ENCODE peak calls at places on chromosomes 1 and 21, in four cellular contexts. M, G, B and X are unnamed samples.

GRCh38 chr1:30043256-30043655 is 680.1 kb downstream of the MATN1 start:
- ATAC-seq in B (no peak), M (no peak), G (no peak), X (no peak)

GRCh38 chr1:16631248-16632043 is 18.1 kb upstream of the NBPF1 start:
- ATAC-seq in B (peak), M (no peak), G (no peak), X (no peak)

GRCh38 chr1:226397955-226398636 is 9.8 kb downstream of the PARP1 start:
- ATAC-seq in B (no peak), M (no peak), G (no peak), X (no peak)

GRCh38 chr1:25744140-25744581 is 55.8 kb upstream of the SELENON start:
- ATAC-seq in M (peak), G (peak), B (peak), X (peak)

GRCh38 chr1:220521755-220522154 is 6.2 kb upstream of the MARK1 start:
- ATAC-seq in M (no peak), G (no peak), B (no peak), X (no peak)

GRCh38 chr1:226181996-226182714 is 4.4 kb downstream of the ACBD3 start:
- ATAC-seq in G (peak), M (peak), B (peak), X (peak)

GRCh38 chr1:86517336-86517735 is 29.5 kb upstream of the CLCA4 start:
- ATAC-seq in M (no peak), G (no peak), B (peak), X (no peak)

GRCh38 chr1:235649722-235650163 is at the start of gene GNG4:
- ATAC-seq in M (no peak), G (no peak), B (no peak), X (peak)

GRCh38 chr1:234586304-234586703 is 23.7 kb downstream of the IRF2BP2 start:
- ATAC-seq in G (no peak), B (no peak), M (no peak), X (no peak)

GRCh38 chr21:45087022-45087823 is 12.8 kb downstream of the ADARB1 start:
- ATAC-seq in G (peak), B (no peak), M (peak), X (no peak)

GRCh38 chr1:17617787-17618557 is 78.5 kb downstream of the ARHGEF10L start:
- ATAC-seq in G (no peak), B (no peak), M (no peak), X (peak)

GRCh38 chr1:153390938-153391710 is at the start of gene S100A8:
- ATAC-seq in G (no peak), B (peak), M (no peak), X (no peak)

GRCh38 chr1:119729044-119729443 is 17.3 kb downstream of the PHGDH start:
- ATAC-seq in M (no peak), B (no peak), G (no peak), X (no peak)

GRCh38 chr1:203048555-203049051 is 22.3 kb downstream of the PPFIA4 start:
- ATAC-seq in M (peak), B (peak), G (peak), X (no peak)

GRCh38 chr1:232144696-232145230 is 485.2 kb downstream of the SIPA1L2 start:
- ATAC-seq in B (no peak), M (no peak), G (no peak), X (no peak)

GRCh38 chr1:225812488-225813249 is 2.7 kb downstream of the EPHX1 start:
- ATAC-seq in M (peak), B (no peak), G (no peak), X (no peak)

GRCh38 chr1:113886417-113887391 is 677 bp downstream of the BCL2L15 start:
- ATAC-seq in B (peak), M (peak), G (no peak), X (no peak)

GRCh38 chr1:201184734-201185453 is 5.7 kb upstream of the IGFN1 start:
- ATAC-seq in B (peak), G (peak), M (peak), X (peak)

GRCh38 chr1:103497404-103497803 is 28.1 kb upstream of the RNPC3 start:
- ATAC-seq in G (no peak), M (no peak), B (no peak), X (no peak)

GRCh38 chr1:182447660-182448059 is 2.3 kb upstream of the RGSL1 start:
- ATAC-seq in M (no peak), B (no peak), G (no peak), X (no peak)

GRCh38 chr1:89712420-89712819 is 79.5 kb downstream of the LRRC8C start:
- ATAC-seq in M (no peak), B (no peak), G (no peak), X (no peak)

GRCh38 chr1:2494323-2494693 is 18.2 kb downstream of the PLCH2 start:
- ATAC-seq in G (no peak), B (no peak), M (no peak), X (no peak)

GRCh38 chr21:35034203-35034926 is 14.7 kb downstream of the RUNX1 start:
- ATAC-seq in B (no peak), G (no peak), M (no peak), X (no peak)

GRCh38 chr1:156644640-156645039 is 2.7 kb downstream of the BCAN start:
- ATAC-seq in G (no peak), B (no peak), M (no peak), X (no peak)

GRCh38 chr1:117008675-117009074 is 7.1 kb downstream of the CD101 start:
- ATAC-seq in M (peak), B (no peak), G (peak), X (no peak)

GRCh38 chr1:46133181-46133658 is 791 bp upstream of the PIK3R3 start:
- ATAC-seq in B (peak), G (peak), M (peak), X (peak)

GRCh38 chr1:96424882-96425281 is 296.7 kb upstream of the PTBP2 start:
- ATAC-seq in B (no peak), G (no peak), M (no peak), X (no peak)

GRCh38 chr21:26800455-26801454 is 44.5 kb downstream of the ADAMTS1 start:
- ATAC-seq in G (no peak), M (no peak), B (no peak), X (peak)

GRCh38 chr1:26021647-26022403 is at the start of gene EXTL1:
- ATAC-seq in B (peak), M (peak), G (no peak), X (no peak)

GRCh38 chr1:198903203-198903602 is 264.4 kb downstream of the PTPRC start:
- ATAC-seq in M (no peak), B (no peak), G (no peak), X (no peak)

GRCh38 chr1:94862718-94863117 is 42.6 kb downstream of the SLC44A3 start:
- ATAC-seq in G (no peak), M (no peak), B (no peak), X (no peak)

GRCh38 chr1:245666412-245666811 is 511.6 kb downstream of the KIF26B start:
- ATAC-seq in M (no peak), G (no peak), B (no peak), X (no peak)

GRCh38 chr1:218346391-218347204 is 1.5 kb downstream of the TGFB2 start:
- ATAC-seq in B (no peak), M (no peak), G (peak), X (no peak)

GRCh38 chr1:226691257-226691656 is 47.8 kb downstream of the ITPKB start:
- ATAC-seq in M (no peak), G (peak), B (no peak), X (no peak)

GRCh38 chr1:93016171-93016570 is 54.9 kb upstream of the DIPK1A start:
- ATAC-seq in G (no peak), M (peak), B (no peak), X (no peak)

GRCh38 chr1:26045712-26046312 is at the start of gene SLC30A2:
- ATAC-seq in M (peak), G (no peak), B (no peak), X (no peak)

GRCh38 chr1:188367669-188368068 is 1538.9 kb downstream of the PLA2G4A start:
- ATAC-seq in M (no peak), B (no peak), G (peak), X (no peak)

GRCh38 chr1:99239690-99240089 is 24.6 kb upstream of the PLPPR4 start:
- ATAC-seq in B (no peak), G (no peak), M (no peak), X (no peak)

GRCh38 chr1:221100196-221100950 is 221.1 kb downstream of the HLX start:
- ATAC-seq in B (no peak), M (peak), G (no peak), X (peak)

GRCh38 chr1:224178894-224179293 is 4.1 kb upstream of the DEGS1 start:
- ATAC-seq in G (no peak), M (no peak), B (no peak), X (no peak)

DNA sequence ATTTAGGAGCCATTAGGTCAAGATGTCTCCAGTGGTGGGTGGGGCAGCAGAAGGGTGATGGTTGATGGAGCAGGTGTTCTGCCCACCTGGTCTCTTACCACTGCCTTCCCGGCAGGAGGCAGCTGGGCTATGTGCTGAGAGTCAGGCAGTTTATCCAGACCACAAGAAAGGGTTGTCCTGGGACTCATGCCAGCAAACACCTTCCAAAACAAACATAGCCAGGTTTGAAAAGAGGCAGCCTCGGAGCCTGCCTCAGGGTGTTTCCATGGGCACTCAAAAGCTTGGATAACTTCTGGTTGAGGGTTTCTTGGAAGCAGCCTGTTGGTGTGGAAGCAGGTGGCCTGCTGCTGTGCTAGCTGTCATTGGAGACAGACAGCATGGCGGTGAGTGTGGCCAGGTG is 187.2 kb downstream of the PCP4 start:
- ATAC-seq in M (no peak), B (peak), G (no peak), X (peak)
- TF ChIP-seq EP300 in M (no peak), B (peak), G (no peak), X (no peak)

GRCh38 chr21:41973861-41974751 is 20.3 kb upstream of the C2CD2 start:
- ATAC-seq in M (peak), G (peak), B (peak), X (peak)

GRCh38 chr21:41976611-41977010 is 22.8 kb upstream of the C2CD2 start:
- ATAC-seq in G (no peak), B (no peak), M (no peak), X (no peak)

GRCh38 chr21:41973427-41973831 is 19.6 kb upstream of the C2CD2 start:
- ATAC-seq in B (no peak), M (no peak), G (no peak), X (no peak)

GRCh38 chr21:41975391-41976272 is 21.8 kb upstream of the C2CD2 start:
- ATAC-seq in B (peak), G (no peak), M (peak), X (no peak)

GRCh38 chr21:41974752-41975053 is 20.9 kb upstream of the C2CD2 start:
- ATAC-seq in B (no peak), G (no peak), M (no peak), X (no peak)
- H3K4me3 ChIP-seq in B (no peak), G (no peak), M (no peak), X (no peak)

GRCh38 chr1:84731519-84731918 is 41.3 kb upstream of the SSX2IP start:
- ATAC-seq in G (no peak), B (no peak), M (no peak), X (no peak)
- TF ChIP-seq POLR2AphosphoS5 in G (no peak), B (no peak), M (no peak), X (no peak)

GRCh38 chr1:237877628-237878027 is 13.1 kb downstream of the ZP4 start:
- ATAC-seq in G (no peak), B (no peak), M (no peak), X (no peak)

GRCh38 chr1:237878406-237878805 is 12.3 kb downstream of the ZP4 start:
- ATAC-seq in M (no peak), G (no peak), B (no peak), X (no peak)

GRCh38 chr1:237875291-237875690 is 15.4 kb downstream of the ZP4 start:
- ATAC-seq in G (no peak), M (no peak), B (no peak), X (no peak)

GRCh38 chr1:237868814-237869600 is 21.7 kb downstream of the ZP4 start:
- ATAC-seq in M (no peak), G (no peak), B (no peak), X (no peak)

DNA sequence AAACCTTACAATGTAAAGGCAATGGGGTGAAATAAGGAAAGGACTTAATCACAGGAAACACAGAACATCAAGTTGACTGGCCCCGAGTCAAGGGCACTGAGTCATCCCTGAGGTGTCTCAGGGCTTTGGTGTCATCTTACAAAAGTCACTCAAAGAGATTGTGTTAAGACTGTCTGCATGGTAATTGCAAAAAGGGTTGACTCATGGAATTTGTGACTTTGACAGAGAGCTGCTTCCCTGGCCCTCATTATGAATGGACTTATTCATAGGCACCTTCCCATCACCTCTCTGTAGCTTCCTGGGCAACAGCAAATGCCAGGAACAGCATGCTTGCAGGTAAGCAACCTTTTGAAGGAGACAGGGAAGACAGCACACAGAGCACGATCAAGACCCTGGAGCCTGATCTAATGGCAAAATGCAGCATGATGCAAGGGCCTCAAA is 17.2 kb downstream of the ZP4 start:
- ATAC-seq in M (no peak), G (peak), B (no peak), X (no peak)
- TF ChIP-seq EP300 in M (no peak), G (no peak), B (no peak), X (no peak)

DNA sequence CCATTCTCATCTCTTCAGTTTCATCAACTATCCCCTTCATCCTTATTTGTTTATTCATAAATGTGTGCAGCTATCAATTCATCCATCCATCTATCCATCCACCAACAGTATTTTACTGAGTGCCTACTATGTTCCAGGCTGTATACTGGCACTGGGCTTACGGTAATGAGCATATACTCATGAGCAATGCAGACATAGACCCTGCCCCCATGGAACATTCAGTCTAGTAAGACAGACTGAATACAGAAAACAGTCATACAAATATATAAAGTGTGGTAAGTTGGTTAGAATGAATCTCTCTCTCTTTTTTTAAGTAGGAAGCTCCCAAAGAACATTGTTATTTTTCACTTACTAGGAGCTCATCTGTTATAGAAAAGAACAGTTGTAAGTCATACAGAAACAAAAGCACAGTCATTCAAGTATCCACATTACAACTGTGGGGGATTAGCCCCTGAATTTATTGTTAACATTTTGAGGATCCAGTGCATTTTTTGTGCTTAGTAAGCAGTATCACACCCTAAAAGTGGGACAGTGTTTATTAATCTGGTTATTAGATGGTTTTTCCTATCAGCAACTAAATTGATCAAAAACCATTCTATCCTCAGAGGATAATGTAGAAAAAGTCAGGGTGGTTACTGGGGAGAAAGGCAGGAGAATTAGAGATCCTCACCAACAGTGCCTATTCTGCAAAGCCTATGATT is 3.6 kb downstream of the SLC16A4 start:
- ATAC-seq in B (no peak), M (no peak), G (no peak), X (no peak)
- H3K4me3 ChIP-seq in B (no peak), M (no peak), G (no peak), X (no peak)

GRCh38 chr1:229846351-229846750 is 220.3 kb downstream of the URB2 start:
- ATAC-seq in M (no peak), B (no peak), G (no peak), X (no peak)

GRCh38 chr1:229845410-229846138 is 219.5 kb downstream of the URB2 start:
- ATAC-seq in B (no peak), G (no peak), M (no peak), X (no peak)

GRCh38 chr1:229843627-229844238 is 217.7 kb downstream of the URB2 start:
- ATAC-seq in G (peak), M (peak), B (no peak), X (peak)

GRCh38 chr1:229842302-229843255 is 216.5 kb downstream of the URB2 start:
- ATAC-seq in B (no peak), G (no peak), M (no peak), X (no peak)

DNA sequence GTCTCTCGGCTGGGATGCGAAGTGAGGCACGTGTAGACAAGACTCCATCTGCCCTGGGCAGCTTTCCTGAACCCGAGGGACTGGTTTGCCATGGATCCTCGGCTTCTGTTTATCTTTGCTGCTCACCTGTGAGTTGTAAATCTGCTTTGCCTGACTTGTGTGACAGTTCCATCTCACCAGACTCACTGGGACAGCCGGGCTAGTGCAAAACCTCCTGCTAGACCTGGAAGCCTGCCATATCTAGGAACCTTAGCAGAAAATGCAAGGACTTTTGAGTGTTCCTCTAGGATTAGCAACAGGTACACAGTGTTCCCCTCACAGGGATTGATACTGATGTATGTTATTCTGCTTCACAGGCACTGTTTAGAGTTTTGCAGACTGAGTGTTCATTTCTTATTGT is 218.6 kb downstream of the URB2 start:
- ATAC-seq in B (no peak), M (no peak), G (no peak), X (peak)
- TF ChIP-seq POLR2AphosphoS5 in B (peak), M (no peak), G (no peak), X (peak)